ENCODE peak calls at places on chromosomes 1 and 21, in five cellular contexts. N is endothelial cell; X is activated CD4-positive, alpha-beta T cell treated with anti-CD3 and anti-CD28 coated beads, Interleukin-2, amount 50 U/mL, for 48 hours; G is mesenchymal stem cell; K is hepatocyte. D is an unnamed sample.

GRCh38 chr1:211621471-211622198 is 42.7 kb upstream of the SLC30A1 start:
- DNase-seq in N (no peak), X (no peak), G (no peak), K (no peak), D (no peak)

GRCh38 chr21:36193200-36193599 is 36.6 kb downstream of the DOP1B start:
- DNase-seq in N (no peak), X (no peak), G (no peak), K (no peak), D (no peak)

GRCh38 chr1:9211291-9211811 is 23.2 kb upstream of the H6PD start:
- DNase-seq in N (no peak), X (no peak), G (peak; percentile 96), K (no peak), D (no peak)

GRCh38 chr1:227924838-227925574 is 22.7 kb downstream of the WNT9A start:
- DNase-seq in N (no peak), X (no peak), G (no peak), K (no peak), D (no peak)

GRCh38 chr21:45970674-45971486 is 10.7 kb upstream of the COL6A1 start:
- DNase-seq in N (peak; percentile 81), X (peak; percentile 61), G (peak; percentile 62), K (peak; percentile 83), D (no peak)

GRCh38 chr1:51236548-51237312 is 657 bp downstream of the RNF11 start:
- DNase-seq in N (peak; percentile 38), X (peak; percentile 40), G (peak; percentile 77), K (peak; percentile 69), D (peak; percentile 27)

GRCh38 chr1:224700915-224701531 is 84.9 kb downstream of the CNIH3 start:
- DNase-seq in N (peak; percentile 14), X (no peak), G (peak; percentile 16), K (no peak), D (no peak)

GRCh38 chr21:36976882-36977651 is 10.6 kb upstream of the HLCS start:
- DNase-seq in N (peak; percentile 53), X (no peak), G (peak; percentile 83), K (peak; percentile 80), D (no peak)

GRCh38 chr1:33250217-33250616 is 6.1 kb upstream of the ZNF362 start:
- DNase-seq in N (no peak), X (no peak), G (no peak), K (no peak), D (no peak)

GRCh38 chr1:167273027-167273800 is 52.5 kb downstream of the POU2F1 start:
- DNase-seq in N (no peak), X (no peak), G (peak; percentile 37), K (no peak), D (no peak)

GRCh38 chr1:53550201-53550741 is 91.1 kb downstream of the DMRTB1 start:
- DNase-seq in N (no peak), X (no peak), G (peak; percentile 61), K (no peak), D (no peak)

GRCh38 chr1:228434674-228435073 is 18.0 kb upstream of the TRIM17 start:
- DNase-seq in N (no peak), X (no peak), G (no peak), K (no peak), D (no peak)

GRCh38 chr1:237814319-237814924 is 76.3 kb downstream of the ZP4 start:
- DNase-seq in N (no peak), X (no peak), G (peak; percentile 5), K (peak; percentile 36), D (no peak)

D was measured in substantia nigra.